ENCODE peak calls at places on chromosomes 12 and 14, in ten cellular contexts. B, V, C, O, T, S, D, R, Y and G are unnamed samples.

GRCh38 chr12:132413931-132414588 is 75.9 kb upstream of the FBRSL1 start:
- DNase-seq in S (peak), V (no peak), C (no peak), T (no peak), B (no peak), R (no peak), D (no peak), O (no peak), Y (no peak), G (no peak)

GRCh38 chr14:89921346-89921745 is 33.2 kb downstream of the EFCAB11 start:
- DNase-seq in B (peak), Y (no peak), D (no peak), T (peak), O (no peak), S (no peak), V (no peak), R (no peak), C (no peak), G (no peak)

GRCh38 chr12:76312314-76312713 is 35.9 kb downstream of the BBS10 start:
- DNase-seq in D (no peak), Y (no peak), B (peak), V (no peak), R (no peak), T (no peak), C (no peak), O (no peak), S (no peak), G (no peak)

GRCh38 chr14:57487771-57488170 is 5.9 kb downstream of the CCDC198 start:
- DNase-seq in C (no peak), B (peak), T (peak), V (no peak), D (no peak), R (no peak), S (no peak), Y (no peak), O (no peak), G (no peak)

GRCh38 chr12:93741741-93742085 is 64.5 kb downstream of the CRADD start:
- DNase-seq in D (no peak), R (no peak), T (peak), B (peak), Y (peak), C (no peak), V (peak), S (peak), O (no peak), G (no peak)

GRCh38 chr12:53524476-53524875 is 17.2 kb upstream of the NPFF start:
- DNase-seq in Y (no peak), B (no peak), V (no peak), O (no peak), T (no peak), S (no peak), R (no peak), D (no peak), C (no peak), G (no peak)

GRCh38 chr12:14394317-14395058 is 29.0 kb downstream of the ATF7IP start:
- DNase-seq in O (peak), D (peak), Y (no peak), R (no peak), V (peak), S (peak), C (no peak), T (peak), B (peak), G (peak)

GRCh38 chr12:41962171-41962572 is 182.5 kb downstream of the GXYLT1 start:
- DNase-seq in Y (no peak), O (no peak), R (peak), D (peak), B (no peak), C (no peak), T (no peak), S (no peak), V (no peak), G (no peak)

GRCh38 chr12:132639996-132640520 is 21.5 kb downstream of the P2RX2 start:
- DNase-seq in O (no peak), C (no peak), T (no peak), D (no peak), B (no peak), S (no peak), R (no peak), V (no peak), Y (no peak), G (no peak)

GRCh38 chr14:44979740-44980346 is 17.9 kb downstream of the TOGARAM1 start:
- DNase-seq in V (no peak), D (no peak), B (no peak), Y (no peak), O (no peak), C (no peak), T (no peak), R (peak), S (no peak), G (no peak)

GRCh38 chr12:105445261-105446015 is 114.9 kb downstream of the C12orf75 start:
- DNase-seq in Y (no peak), R (no peak), V (no peak), D (no peak), B (no peak), C (no peak), O (peak), S (no peak), T (peak), G (peak)

GRCh38 chr14:64919618-64920017 is 5.4 kb downstream of the CHURC1 start:
- DNase-seq in S (no peak), C (no peak), R (no peak), Y (no peak), T (peak), V (no peak), B (no peak), O (no peak), D (no peak), G (no peak)

GRCh38 chr12:102567031-102567985 is 86.9 kb upstream of the IGF1 start:
- DNase-seq in R (no peak), T (peak), V (no peak), D (peak), C (no peak), Y (no peak), B (peak), S (no peak), O (peak), G (peak)

GRCh38 chr14:61502459-61503093 is 181.2 kb downstream of the PRKCH start:
- DNase-seq in B (no peak), Y (no peak), R (no peak), C (no peak), T (peak), V (no peak), S (no peak), D (no peak), O (no peak), G (no peak)

GRCh38 chr14:56490379-56490778 is 89.2 kb upstream of the TMEM260 start:
- DNase-seq in B (peak), O (no peak), V (no peak), D (peak), Y (no peak), S (no peak), R (no peak), T (no peak), C (no peak), G (peak)

GRCh38 chr14:73802431-73803188 is 49.0 kb upstream of the PTGR2 start:
- DNase-seq in Y (no peak), T (no peak), R (no peak), B (no peak), V (no peak), C (no peak), D (no peak), O (no peak), S (no peak), G (no peak)

GRCh38 chr12:111775205-111776193 is 8.8 kb downstream of the ALDH2 start:
- DNase-seq in T (peak), C (peak), Y (no peak), D (no peak), O (peak), B (peak), R (peak), S (peak), V (no peak), G (no peak)

GRCh38 chr14:73661872-73662271 is 17.1 kb downstream of the DNAL1 start:
- DNase-seq in Y (no peak), S (no peak), D (no peak), C (no peak), R (no peak), V (no peak), T (no peak), B (peak), O (no peak), G (no peak)

GRCh38 chr12:22787557-22787956 is 162.6 kb downstream of the ETNK1 start:
- DNase-seq in B (peak), O (no peak), C (no peak), T (no peak), Y (no peak), S (no peak), D (no peak), R (no peak), V (no peak), G (no peak)

GRCh38 chr12:32116897-32117296 is 10.2 kb downstream of the BICD1 start:
- DNase-seq in S (no peak), O (no peak), B (peak), T (peak), D (no peak), C (no peak), Y (no peak), V (no peak), R (no peak), G (no peak)

GRCh38 chr12:13561923-13562322 is 365.4 kb downstream of the EMP1 start:
- DNase-seq in S (no peak), D (no peak), R (no peak), C (no peak), V (no peak), B (no peak), T (no peak), O (no peak), Y (no peak), G (no peak)

GRCh38 chr12:124914392-124915248 is at the start of gene UBC:
- DNase-seq in B (peak), S (peak), R (peak), Y (peak), O (peak), V (peak), C (peak), D (peak), T (peak), G (no peak)

GRCh38 chr14:64937821-64938193 is 4.7 kb downstream of the GPX2 start:
- DNase-seq in Y (no peak), R (no peak), O (no peak), S (no peak), C (no peak), B (peak), V (no peak), D (no peak), T (no peak), G (peak)

GRCh38 chr12:62537544-62537943 is 70.9 kb downstream of the MON2 start:
- DNase-seq in B (peak), Y (no peak), T (peak), V (no peak), O (peak), S (no peak), C (no peak), D (peak), R (no peak), G (no peak)

GRCh38 chr12:56886319-56886718 is 47.9 kb downstream of the SDR9C7 start:
- DNase-seq in Y (no peak), B (no peak), C (no peak), S (no peak), D (no peak), V (no peak), T (no peak), O (no peak), R (no peak), G (no peak)

GRCh38 chr14:35337557-35338255 is 45.5 kb downstream of the PSMA6 start:
- DNase-seq in O (no peak), T (no peak), R (no peak), V (no peak), S (no peak), Y (no peak), B (no peak), D (no peak), C (no peak), G (no peak)

GRCh38 chr12:78540621-78541336 is 323.8 kb upstream of the SYT1 start:
- DNase-seq in O (no peak), V (no peak), C (no peak), Y (no peak), S (no peak), D (no peak), T (no peak), B (peak), R (no peak), G (no peak)

GRCh38 chr12:25783566-25783965 is 174.9 kb upstream of the RASSF8 start:
- DNase-seq in C (no peak), R (no peak), T (no peak), Y (no peak), O (no peak), D (no peak), V (no peak), S (no peak), B (no peak), G (no peak)

GRCh38 chr12:130574402-130574801 is 141.7 kb downstream of the RIMBP2 start:
- DNase-seq in S (no peak), Y (no peak), R (no peak), B (no peak), O (no peak), V (no peak), C (no peak), T (no peak), D (no peak), G (no peak)

GRCh38 chr12:10957741-10958140 is 18.7 kb upstream of the TAS2R14 start:
- DNase-seq in T (no peak), Y (no peak), D (peak), O (peak), R (no peak), V (no peak), C (no peak), B (no peak), S (no peak), G (no peak)

GRCh38 chr12:114945351-114945750 is 261.4 kb upstream of the TBX3 start:
- DNase-seq in C (no peak), R (no peak), V (no peak), Y (no peak), S (no peak), T (no peak), B (peak), O (no peak), D (peak), G (no peak)

GRCh38 chr12:114975283-114975973 is 291.5 kb upstream of the TBX3 start:
- DNase-seq in C (no peak), B (no peak), S (no peak), O (no peak), T (no peak), Y (no peak), D (no peak), R (no peak), V (no peak), G (no peak)

GRCh38 chr12:47417960-47418359 is 287.9 kb downstream of the RPAP3 start:
- DNase-seq in O (no peak), D (no peak), B (no peak), V (no peak), C (no peak), T (no peak), R (no peak), Y (no peak), S (no peak), G (no peak)

GRCh38 chr12:6285063-6285477 is 25.4 kb upstream of the PLEKHG6 start:
- DNase-seq in B (peak), V (peak), S (peak), D (peak), R (peak), T (peak), O (peak), Y (peak), C (peak), G (peak)

GRCh38 chr12:30151831-30152230 is 368.1 kb upstream of the TMTC1 start:
- DNase-seq in V (no peak), Y (no peak), R (no peak), D (no peak), O (no peak), B (no peak), T (no peak), C (no peak), S (no peak), G (no peak)

GRCh38 chr14:68896132-68896531 is 83.0 kb downstream of the ACTN1 start:
- DNase-seq in B (peak), O (peak), S (no peak), V (no peak), T (no peak), C (no peak), Y (no peak), D (no peak), R (no peak), G (no peak)

GRCh38 chr12:95529693-95530225 is 21.5 kb downstream of the USP44 start:
- DNase-seq in B (peak), Y (no peak), C (no peak), R (no peak), O (no peak), T (no peak), D (no peak), S (no peak), V (no peak), G (no peak)

GRCh38 chr14:61562321-61563161 is 132.8 kb upstream of the HIF1A start:
- DNase-seq in T (peak), R (no peak), O (peak), Y (no peak), B (peak), D (peak), C (no peak), S (no peak), V (no peak), G (peak)

GRCh38 chr12:25364529-25365339 is 114.0 kb upstream of the KRAS start:
- DNase-seq in R (no peak), V (no peak), B (no peak), C (no peak), D (no peak), T (no peak), S (no peak), Y (no peak), O (no peak), G (no peak)

GRCh38 chr14:76782885-76783566 is 21.8 kb downstream of the VASH1 start:
- DNase-seq in V (no peak), T (no peak), B (no peak), D (no peak), Y (no peak), C (no peak), O (no peak), R (no peak), S (no peak), G (no peak)